ENCODE peak calls at places on chromosomes 16 and 17, in four cellular contexts. X is stimulated activated CD8-positive, alpha-beta memory T cell treated with anti-CD3 and anti-CD28 coated beads, Interleukin-7, amount 100 ng/mL, for 48 hours; Z is AG20443; E is coronary artery. Q is an unnamed sample.

GRCh38 chr16:14187517-14188338 is 116.6 kb downstream of the MRTFB start:
- DNase-seq in X (no peak), E (no peak), Z (no peak), Q (no peak)

GRCh38 chr16:89187337-89188063 is 12.8 kb downstream of the SLC22A31 start:
- DNase-seq in Z (no peak), E (no peak), X (no peak), Q (peak; percentile 68)

GRCh38 chr16:31395647-31396046 is 2.5 kb downstream of the ITGAD start:
- DNase-seq in Z (no peak), X (no peak), E (no peak), Q (no peak)

GRCh38 chr17:72501404-72502110 is 380.7 kb downstream of the SOX9 start:
- DNase-seq in Z (no peak), X (no peak), E (no peak), Q (no peak)

GRCh38 chr17:31293586-31293985 is 3.5 kb downstream of the OMG start:
- DNase-seq in E (no peak), Z (no peak), X (no peak), Q (no peak)

GRCh38 chr16:69890114-69890890 is 60.8 kb upstream of the CLEC18A start:
- DNase-seq in X (no peak), E (no peak), Z (peak; percentile 73), Q (peak; percentile 24)

GRCh38 chr16:70726869-70727494 is 41.1 kb upstream of the MTSS2 start:
- DNase-seq in X (no peak), E (no peak), Z (no peak), Q (no peak)

GRCh38 chr17:66689192-66689591 is 145.7 kb upstream of the CACNG5 start:
- DNase-seq in Z (no peak), X (no peak), E (no peak), Q (no peak)

GRCh38 chr17:61967729-61968128 is 39.9 kb upstream of the INTS2 start:
- DNase-seq in Z (no peak), E (no peak), X (no peak), Q (no peak)

GRCh38 chr17:80023261-80024205 is 12.1 kb downstream of the TBC1D16 start:
- DNase-seq in E (no peak), X (no peak), Z (no peak), Q (no peak)

GRCh38 chr16:2468725-2469398 is 2.2 kb upstream of the NTN3 start:
- DNase-seq in X (no peak), Z (no peak), E (no peak), Q (peak; percentile 55)

GRCh38 chr17:17305282-17305801 is 2.2 kb downstream of the NT5M start:
- DNase-seq in X (no peak), E (no peak), Z (peak; percentile 10), Q (peak; percentile 60)

GRCh38 chr16:87874639-87875472 is 5.5 kb upstream of the SLC7A5 start:
- DNase-seq in E (no peak), Z (no peak), X (peak; percentile 65), Q (no peak)

Q was measured in hepatic stellate cell.